ENCODE peak calls at places on chromosomes 6 and 20, in six cellular contexts. J, U, Z, F, G and Y are unnamed samples.

GRCh38 chr20:48586728-48587127 is 241.1 kb downstream of the PREX1 start:
- DNase-seq in F (no peak), Z (no peak), J (no peak), U (no peak), G (no peak), Y (no peak)

GRCh38 chr6:139442188-139442625 is 67.8 kb upstream of the CITED2 start:
- DNase-seq in Z (no peak), U (no peak), J (no peak), F (no peak), G (no peak), Y (no peak)

GRCh38 chr6:30396833-30397479 is 52.0 kb downstream of the RPP21 start:
- DNase-seq in F (peak; percentile 45), G (peak; percentile 80), U (peak; percentile 49), J (peak; percentile 76), Z (peak; percentile 46), Y (peak; percentile 27)

GRCh38 chr20:12434672-12435071 is 517.0 kb downstream of the BTBD3 start:
- DNase-seq in G (no peak), J (no peak), U (no peak), Z (no peak), F (no peak), Y (no peak)

GRCh38 chr6:52643158-52643557 is 27.8 kb upstream of the TMEM14A start:
- DNase-seq in J (no peak), F (no peak), G (no peak), Z (no peak), U (no peak), Y (no peak)

GRCh38 chr6:154537486-154537885 is 27.0 kb upstream of the CNKSR3 start:
- DNase-seq in Z (no peak), G (no peak), U (no peak), F (no peak), J (no peak), Y (no peak)

GRCh38 chr6:46888578-46888977 is 33.2 kb downstream of the ADGRF5 start:
- DNase-seq in U (no peak), G (no peak), J (peak; percentile 41), F (no peak), Z (no peak), Y (no peak)

GRCh38 chr6:129302671-129303070 is 407.3 kb downstream of the ARHGAP18 start:
- DNase-seq in U (no peak), G (no peak), J (no peak), F (no peak), Z (no peak), Y (no peak)

GRCh38 chr6:119348308-119349040 is 1.1 kb downstream of the MAN1A1 start:
- DNase-seq in U (no peak), F (peak; percentile 48), Z (no peak), G (peak; percentile 30), J (peak; percentile 19), Y (no peak)

GRCh38 chr20:62570403-62570802 is 71.9 kb upstream of the SLCO4A1 start:
- DNase-seq in G (no peak), F (no peak), Z (no peak), J (no peak), U (no peak), Y (no peak)

GRCh38 chr6:158717341-158718328 is 67.8 kb downstream of the SYTL3 start:
- DNase-seq in Z (no peak), G (no peak), J (no peak), F (no peak), U (no peak), Y (no peak)

GRCh38 chr6:161837854-161838253 is 564.0 kb upstream of the AGPAT4 start:
- DNase-seq in G (no peak), Z (no peak), J (no peak), F (no peak), U (no peak), Y (no peak)

GRCh38 chr6:139253656-139254055 is 38.1 kb downstream of the TXLNB start:
- DNase-seq in J (peak; percentile 32), Z (no peak), F (no peak), U (no peak), G (no peak), Y (no peak)

GRCh38 chr20:7257719-7258466 is 490.4 kb downstream of the BMP2 start:
- DNase-seq in G (no peak), J (no peak), F (no peak), U (no peak), Z (no peak), Y (no peak)

GRCh38 chr20:63037669-63038268 is 31.0 kb upstream of the BHLHE23 start:
- DNase-seq in G (no peak), U (no peak), F (no peak), Z (no peak), J (no peak), Y (no peak)

GRCh38 chr6:163355471-163355991 is 59.0 kb upstream of the QKI start:
- DNase-seq in Z (no peak), J (peak; percentile 11), U (peak; percentile 81), G (no peak), F (no peak), Y (peak; percentile 28)

GRCh38 chr20:1402149-1402548 is 9.3 kb upstream of the FKBP1A start:
- DNase-seq in Z (no peak), F (no peak), G (no peak), J (peak; percentile 79), U (peak; percentile 59), Y (no peak)

GRCh38 chr6:43922423-43923375 is 152.7 kb downstream of the VEGFA start:
- DNase-seq in G (no peak), F (no peak), U (no peak), Z (no peak), J (no peak), Y (no peak)

GRCh38 chr6:68053805-68054373 is 581.2 kb upstream of the ADGRB3 start:
- DNase-seq in G (no peak), Z (no peak), U (no peak), F (no peak), J (no peak), Y (no peak)

GRCh38 chr6:26087284-26088115 is at the start of gene HFE:
- DNase-seq in F (no peak), G (peak; percentile 12), U (peak; percentile 73), Z (peak; percentile 2), J (peak; percentile 75), Y (peak; percentile 74)

GRCh38 chr6:169981969-169982368 is 230.5 kb downstream of the ERMARD start:
- DNase-seq in U (no peak), J (no peak), G (no peak), Z (no peak), F (no peak), Y (no peak)

GRCh38 chr20:9021699-9022098 is 47.2 kb upstream of the PLCB4 start:
- DNase-seq in Z (peak; percentile 70), U (peak; percentile 41), J (no peak), G (no peak), F (no peak), Y (peak; percentile 40)

GRCh38 chr6:56038764-56039163 is 163.4 kb upstream of the BMP5 start:
- DNase-seq in G (no peak), Z (no peak), F (no peak), J (no peak), U (no peak), Y (no peak)

GRCh38 chr6:139951172-139951571 is 576.7 kb upstream of the CITED2 start:
- DNase-seq in Z (no peak), J (no peak), G (no peak), U (no peak), F (no peak), Y (no peak)

GRCh38 chr20:59673288-59673997 is 69.1 kb downstream of the PHACTR3 start:
- DNase-seq in U (no peak), Z (no peak), J (no peak), G (no peak), F (no peak), Y (no peak)

GRCh38 chr6:164870175-164870574 is 439.2 kb downstream of the C6orf118 start:
- DNase-seq in U (no peak), J (no peak), Z (no peak), G (no peak), F (no peak), Y (no peak)

GRCh38 chr6:155399062-155399746 is 56.4 kb downstream of the NOX3 start:
- DNase-seq in U (no peak), J (no peak), F (peak; percentile 32), G (no peak), Z (no peak), Y (no peak)

GRCh38 chr20:34938466-34939163 is 17.0 kb downstream of the GSS start:
- DNase-seq in G (no peak), F (no peak), J (no peak), U (no peak), Z (no peak), Y (no peak)

GRCh38 chr6:108904731-108905130 is 56.5 kb downstream of the ARMC2 start:
- DNase-seq in Z (no peak), U (no peak), J (no peak), G (no peak), F (no peak), Y (no peak)

GRCh38 chr6:110493253-110493800 is 16.9 kb upstream of the SLC22A16 start:
- DNase-seq in J (no peak), Z (no peak), G (no peak), U (no peak), F (no peak), Y (no peak)

GRCh38 chr6:105805581-105806023 is 280.5 kb upstream of the PRDM1 start:
- DNase-seq in U (peak; percentile 69), G (no peak), Z (no peak), J (peak; percentile 65), F (no peak), Y (no peak)

GRCh38 chr20:50478162-50479036 is 31.8 kb upstream of the PTPN1 start:
- DNase-seq in U (peak; percentile 58), G (peak; percentile 57), F (peak; percentile 71), Z (peak; percentile 70), J (peak; percentile 59), Y (no peak)

GRCh38 chr20:9884666-9885065 is 45.8 kb upstream of the PAK5 start:
- DNase-seq in U (peak; percentile 3), J (no peak), F (no peak), G (no peak), Z (no peak), Y (no peak)

GRCh38 chr6:3888153-3888957 is 39.2 kb downstream of the FAM50B start:
- DNase-seq in J (no peak), G (no peak), Z (no peak), U (no peak), F (no peak), Y (no peak)

GRCh38 chr6:99603421-99604160 is 3.0 kb upstream of the PRDM13 start:
- DNase-seq in U (peak; percentile 15), G (no peak), F (peak; percentile 44), J (peak; percentile 38), Z (no peak), Y (no peak)